ENCODE peak calls at places on chromosomes 6 and 20, in eight cellular contexts. V, N, D, Q, Y, M, O and Z are unnamed samples.

GRCh38 chr6:38730136-38730862 is 15.2 kb downstream of the DNAH8 start:
- DNase-seq in Q (no peak), O (no peak), Y (no peak), M (no peak), V (no peak), D (no peak), N (no peak), Z (no peak)

GRCh38 chr6:88142299-88142668 is 23.9 kb downstream of the CNR1 start:
- DNase-seq in Q (no peak), M (no peak), V (no peak), O (no peak), D (no peak), N (no peak), Y (peak), Z (no peak)

GRCh38 chr6:34243901-34244884 is 4.6 kb downstream of the SMIM29 start:
- DNase-seq in V (peak), O (peak), Y (peak), Q (peak), M (peak), D (peak), N (peak), Z (peak)

GRCh38 chr20:62774762-62775161 is 21.5 kb upstream of the MRGBP start:
- DNase-seq in N (no peak), D (no peak), Y (no peak), V (no peak), Q (no peak), M (no peak), O (no peak), Z (no peak)

GRCh38 chr6:40417031-40417430 is 170.1 kb downstream of the LRFN2 start:
- DNase-seq in Q (no peak), Y (no peak), N (no peak), V (no peak), O (no peak), D (no peak), M (no peak), Z (no peak)

GRCh38 chr6:129517288-129517687 is 192.7 kb downstream of the ARHGAP18 start:
- DNase-seq in N (no peak), M (no peak), O (no peak), Y (peak), V (no peak), Q (no peak), D (peak), Z (no peak)

GRCh38 chr6:163415620-163416379 is 1.3 kb downstream of the QKI start:
- DNase-seq in O (peak), D (peak), Q (no peak), Y (peak), M (no peak), V (no peak), N (no peak), Z (no peak)

GRCh38 chr20:53074811-53075314 is 102.7 kb downstream of the TSHZ2 start:
- DNase-seq in Q (no peak), N (no peak), V (no peak), M (no peak), D (no peak), O (no peak), Y (peak), Z (peak)

GRCh38 chr6:116158641-116159040 is 32.7 kb upstream of the COL10A1 start:
- DNase-seq in M (no peak), Q (no peak), O (no peak), V (no peak), N (no peak), Y (peak), D (peak), Z (no peak)

GRCh38 chr6:166221040-166221439 is 53.4 kb upstream of the TBXT start:
- DNase-seq in N (no peak), D (no peak), Q (no peak), O (no peak), M (no peak), Y (no peak), V (no peak), Z (no peak)

GRCh38 chr6:142907017-142907470 is 37.9 kb downstream of the HIVEP2 start:
- DNase-seq in N (no peak), Y (no peak), O (no peak), V (no peak), M (no peak), D (no peak), Q (no peak), Z (no peak)

GRCh38 chr6:164346631-164347030 is 932.1 kb downstream of the QKI start:
- DNase-seq in D (no peak), Q (no peak), N (no peak), V (no peak), M (no peak), O (no peak), Y (no peak), Z (no peak)

GRCh38 chr6:35026434-35027222 is 114.5 kb downstream of the TCP11 start:
- DNase-seq in O (no peak), D (peak), Y (peak), Q (no peak), N (no peak), V (no peak), M (peak), Z (no peak)

GRCh38 chr20:23189341-23189740 is 103.2 kb upstream of the CD93 start:
- DNase-seq in N (no peak), V (no peak), O (no peak), Q (no peak), D (no peak), M (no peak), Y (no peak), Z (no peak)

GRCh38 chr6:36025260-36025931 is 955 bp upstream of the SLC26A8 start:
- DNase-seq in V (no peak), M (no peak), Y (peak), D (peak), O (no peak), N (no peak), Q (peak), Z (no peak)

GRCh38 chr6:111992851-111993250 is 61.1 kb upstream of the CCN6 start:
- DNase-seq in Y (peak), M (no peak), D (peak), Q (no peak), N (no peak), V (no peak), O (no peak), Z (no peak)

GRCh38 chr20:63073738-63074065 is 66.9 kb upstream of the BHLHE23 start:
- DNase-seq in M (no peak), Q (no peak), O (no peak), N (no peak), V (no peak), D (no peak), Y (no peak), Z (no peak)

GRCh38 chr6:111625511-111626331 is 20.0 kb upstream of the TRAF3IP2 start:
- DNase-seq in V (no peak), N (no peak), D (peak), M (no peak), Q (no peak), Y (peak), O (no peak), Z (peak)

GRCh38 chr6:169957351-169957963 is 206.0 kb downstream of the ERMARD start:
- DNase-seq in O (no peak), D (no peak), M (no peak), Q (no peak), Y (no peak), V (no peak), N (no peak), Z (no peak)

GRCh38 chr20:35842361-35842760 is 70.5 kb downstream of the PHF20 start:
- DNase-seq in M (no peak), Q (no peak), D (no peak), O (no peak), V (no peak), Y (no peak), N (no peak), Z (no peak)
- H3K4me3 ChIP-seq in M (no peak), Q (no peak), D (no peak), O (no peak), V (no peak), Y (no peak), N (no peak), Z (no peak)

DNA sequence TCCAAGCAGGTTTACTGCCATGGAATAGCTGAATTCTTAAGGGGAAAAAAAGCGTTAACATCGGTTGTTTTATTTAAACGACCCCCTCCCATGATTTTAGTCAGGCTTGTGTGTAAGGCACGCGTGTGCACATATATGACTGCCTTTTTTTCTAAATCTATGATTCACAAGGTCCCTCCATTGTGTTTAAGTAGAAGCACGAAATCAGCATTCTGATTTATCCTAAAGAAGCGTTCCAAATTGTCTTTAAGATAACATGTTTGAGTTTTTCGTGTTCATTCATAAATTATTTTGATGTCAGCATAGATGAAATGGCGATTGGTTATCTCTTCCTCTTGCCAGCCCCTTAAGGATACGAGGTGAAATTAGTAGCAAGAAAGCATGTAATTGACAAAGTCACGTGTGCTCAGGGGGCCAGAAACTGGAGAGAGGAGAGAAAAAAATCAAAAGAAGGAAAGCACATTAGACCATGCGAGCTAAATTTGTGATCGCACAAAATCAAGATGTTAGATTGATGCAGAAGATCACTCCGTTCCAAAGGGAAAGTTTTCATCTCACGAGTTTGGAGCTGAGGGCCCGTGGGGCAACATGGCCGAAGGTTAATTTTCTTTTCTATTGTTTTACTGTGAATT is at the start of gene LIN28B:
- DNase-seq in V (no peak), D (no peak), N (no peak), Q (no peak), O (no peak), Y (no peak), M (no peak), Z (no peak)
- H3K4me3 ChIP-seq in V (no peak), D (no peak), N (no peak), Q (no peak), O (no peak), Y (no peak), M (peak), Z (peak)

DNA sequence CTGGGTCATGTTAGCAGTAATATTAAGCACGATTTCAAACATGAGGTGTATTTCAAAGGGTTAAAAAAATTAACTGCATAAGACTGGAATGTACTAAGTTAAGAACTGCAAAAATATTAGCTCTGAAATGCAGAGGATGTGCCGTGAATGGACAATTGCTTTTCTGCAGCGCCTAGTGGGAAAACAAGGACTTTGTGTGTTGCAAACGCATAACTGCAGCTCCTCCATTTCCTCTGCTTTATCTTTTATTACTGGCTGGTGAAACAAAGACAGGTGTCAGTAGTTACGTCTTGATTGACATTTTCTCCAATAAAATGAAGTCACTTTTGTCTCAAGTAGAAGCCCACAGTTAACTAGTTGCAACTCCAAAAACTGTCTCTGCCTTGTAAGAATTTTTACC is 1.7 kb downstream of the PDE7B start:
- DNase-seq in V (no peak), Q (no peak), Y (peak), D (peak), O (no peak), N (no peak), M (no peak), Z (no peak)
- H3K4me3 ChIP-seq in V (peak), Q (peak), Y (peak), D (peak), O (no peak), N (no peak), M (no peak), Z (peak)

GRCh38 chr20:38727602-38728236 is 3.4 kb downstream of the SLC32A1 start:
- DNase-seq in Q (no peak), M (no peak), O (no peak), N (no peak), Y (no peak), V (no peak), D (no peak), Z (no peak)
- H3K4me3 ChIP-seq in Q (no peak), M (no peak), O (no peak), N (no peak), Y (no peak), V (no peak), D (no peak), Z (no peak)

DNA sequence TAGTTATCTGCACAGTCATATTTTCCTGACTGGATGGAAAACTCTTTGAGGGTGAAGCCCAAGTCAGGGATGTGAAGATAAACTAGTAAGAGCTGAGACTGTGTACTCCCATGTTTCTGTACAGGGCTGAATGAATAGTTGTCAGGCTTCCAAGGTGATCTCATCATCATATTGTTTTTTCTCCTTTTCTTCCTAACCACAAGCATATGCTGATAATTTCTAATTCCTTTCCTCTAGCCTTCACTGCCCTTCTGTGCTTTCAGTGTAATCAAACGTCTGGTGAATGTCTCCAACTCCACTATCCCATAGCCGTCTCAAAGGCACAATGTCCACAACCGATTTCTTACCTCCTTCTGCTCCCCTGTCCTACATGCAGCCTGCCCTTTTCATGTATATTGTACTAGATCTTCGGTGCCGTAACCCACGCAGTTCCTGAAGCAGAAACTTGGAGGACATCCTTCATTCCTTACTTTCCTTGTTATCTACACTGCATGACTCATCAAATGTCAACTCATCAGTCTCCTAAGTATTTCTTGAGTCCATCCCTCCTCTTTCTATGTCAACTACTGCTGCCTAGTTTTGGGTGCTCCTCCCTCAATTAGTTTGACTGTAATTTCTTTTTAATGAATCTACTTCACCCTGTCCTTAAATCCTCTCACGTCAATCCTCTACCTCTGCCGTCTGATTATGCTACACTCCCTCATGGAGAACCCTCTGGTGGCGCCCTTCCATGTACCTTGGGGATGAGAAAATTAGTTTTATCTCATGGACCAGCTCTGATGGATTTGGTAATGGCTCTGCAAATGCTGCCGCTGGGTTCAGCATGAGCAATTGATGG is 21.9 kb downstream of the NCOA7 start:
- DNase-seq in Y (peak), D (peak), N (peak), M (peak), O (no peak), Q (peak), V (peak), Z (peak)
- H3K4me3 ChIP-seq in Y (peak), D (peak), N (peak), M (no peak), O (no peak), Q (peak), V (peak), Z (peak)